ENCODE peak calls at places on chromosomes 3 and 15, in five cellular contexts. S is Panc1; J is OCI-LY7; G is upper lobe of right lung; L is naive thymus-derived CD4-positive, alpha-beta T cell. V is an unnamed sample. For H3K4me1, the result is how much of the 10 kb centered on the place peaks cover.

GRCh38 chr3:145716519-145716918 is 444.5 kb downstream of the PLOD2 start:
- DNase-seq in J (no peak), L (no peak), S (no peak), G (no peak), V (no peak)

GRCh38 chr3:15630646-15631350 is 29.3 kb downstream of the BTD start:
- DNase-seq in J (no peak), S (no peak), G (no peak), L (no peak), V (no peak)

GRCh38 chr3:66442254-66443249 is 58.3 kb downstream of the LRIG1 start:
- DNase-seq in G (peak), S (no peak), J (no peak), L (no peak), V (peak)

GRCh38 chr15:25860885-25861866 is 2.0 kb downstream of the ATP10A start:
- DNase-seq in L (peak), S (no peak), G (no peak), J (peak), V (no peak)

GRCh38 chr3:13148561-13149330 is 75.5 kb upstream of the IQSEC1 start:
- DNase-seq in J (no peak), S (no peak), L (no peak), G (peak), V (no peak)

GRCh38 chr3:72271215-72271614 is 486.3 kb upstream of the PROK2 start:
- DNase-seq in J (no peak), L (peak), G (no peak), S (no peak), V (no peak)

GRCh38 chr15:64247906-64248541 is 85.2 kb upstream of the PPIB start:
- DNase-seq in L (no peak), J (no peak), G (no peak), S (peak), V (no peak)

GRCh38 chr3:152554980-152555379 is 280.0 kb upstream of the P2RY1 start:
- DNase-seq in S (no peak), G (no peak), J (no peak), L (no peak), V (no peak)

GRCh38 chr3:48194446-48195071 is 6.3 kb upstream of the CDC25A start:
- DNase-seq in S (peak), L (no peak), G (peak), J (peak), V (peak)

GRCh38 chr3:150721285-150722130 is 17.8 kb upstream of the ERICH6 start:
- DNase-seq in L (peak), S (no peak), G (no peak), J (peak), V (no peak)

GRCh38 chr15:99504071-99504822 is 61.5 kb upstream of the MEF2A start:
- DNase-seq in L (no peak), G (no peak), J (peak), S (no peak), V (no peak)

GRCh38 chr15:54502416-54503075 is 524.3 kb downstream of the UNC13C start:
- DNase-seq in L (no peak), G (no peak), S (no peak), J (no peak), V (no peak)

GRCh38 chr3:71859128-71859519 is 74.2 kb upstream of the PROK2 start:
- DNase-seq in L (peak), J (peak), G (no peak), S (no peak), V (no peak)

GRCh38 chr3:157154563-157155333 is 5.2 kb downstream of the CCNL1 start:
- DNase-seq in G (no peak), J (no peak), L (no peak), S (no peak), V (no peak)

GRCh38 chr3:193673845-193674244 is 80.8 kb downstream of the OPA1 start:
- DNase-seq in S (no peak), L (no peak), G (no peak), J (no peak), V (no peak)

GRCh38 chr15:90207252-90207651 is 6.1 kb downstream of the SEMA4B start:
- DNase-seq in J (no peak), S (no peak), G (no peak), L (no peak), V (no peak)

GRCh38 chr3:53354945-53355498 is 7.7 kb upstream of the DCP1A start:
- DNase-seq in L (no peak), S (no peak), J (no peak), G (no peak), V (no peak)

GRCh38 chr15:33500432-33500831 is 189.7 kb downstream of the RYR3 start:
- DNase-seq in L (no peak), G (no peak), S (no peak), J (no peak), V (no peak)

GRCh38 chr3:48548731-48549705 is 7.6 kb downstream of the PFKFB4 start:
- DNase-seq in G (peak), S (no peak), L (peak), J (peak), V (peak)

GRCh38 chr15:23594252-23594770 is 28.8 kb downstream of the MKRN3 start:
- DNase-seq in G (no peak), S (no peak), L (no peak), J (no peak), V (no peak)

GRCh38 chr3:47711596-47711995 is 70.1 kb downstream of the SMARCC1 start:
- DNase-seq in J (no peak), G (no peak), S (no peak), L (no peak), V (no peak)

GRCh38 chr15:46344115-46344749 is 709.4 kb downstream of the SQOR start:
- DNase-seq in G (no peak), J (no peak), S (no peak), L (no peak), V (no peak)

GRCh38 chr3:161977063-161977462 is 480.5 kb downstream of the OTOL1 start:
- DNase-seq in J (no peak), L (no peak), G (no peak), S (no peak), V (no peak)

GRCh38 chr3:33211444-33211843 is 7.2 kb downstream of the SUSD5 start:
- DNase-seq in G (no peak), J (no peak), S (peak), L (no peak), V (no peak)

GRCh38 chr3:170867143-170867542 is 2.9 kb downstream of the RPL22L1 start:
- DNase-seq in G (no peak), S (no peak), L (no peak), J (peak), V (no peak)

GRCh38 chr3:153463895-153464294 is 301.9 kb downstream of the RAP2B start:
- DNase-seq in L (no peak), J (peak), G (no peak), S (no peak), V (no peak)

GRCh38 chr15:31300981-31301686 is 25.5 kb upstream of the KLF13 start:
- DNase-seq in L (no peak), J (no peak), S (no peak), G (peak), V (no peak)

GRCh38 chr3:155634121-155634719 is 110.7 kb downstream of the PLCH1 start:
- DNase-seq in L (no peak), J (no peak), S (no peak), G (no peak), V (no peak)

GRCh38 chr15:39770748-39771689 is 11.6 kb downstream of the FSIP1 start:
- DNase-seq in S (no peak), J (no peak), L (no peak), G (no peak), V (no peak)

GRCh38 chr3:194985031-194985578 is 285.9 kb downstream of the XXYLT1 start:
- DNase-seq in S (no peak), J (no peak), G (peak), L (no peak), V (peak)

GRCh38 chr3:77281721-77282120 is 241.8 kb downstream of the ROBO2 start:
- DNase-seq in G (no peak), L (no peak), J (no peak), S (no peak), V (no peak)

DNA sequence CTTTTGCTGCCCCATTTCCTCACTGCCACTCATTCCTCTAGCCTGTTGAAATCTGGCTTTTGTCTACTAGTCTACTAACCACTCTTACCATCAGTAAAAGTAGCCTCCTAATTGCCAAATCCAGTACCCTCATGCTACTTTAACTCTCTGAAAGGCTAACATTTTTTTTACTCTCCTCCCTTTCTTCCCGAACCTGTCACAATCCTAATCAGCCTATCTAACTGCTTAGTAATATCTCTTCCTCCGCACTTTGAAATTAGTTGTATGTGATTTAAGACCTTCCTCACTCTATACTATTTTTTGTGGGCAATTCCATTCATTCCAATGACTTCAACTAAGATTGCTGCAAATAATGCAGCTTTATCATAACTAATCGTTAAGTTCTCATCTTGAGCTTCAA is 3.7 kb downstream of the SENP7 start:
- DNase-seq in L (no peak), J (no peak), G (no peak), S (no peak), V (no peak)
- H3K4me1 ChIP-seq in L (under half), J (under half), G (under half), S (under half), V (under half)

DNA sequence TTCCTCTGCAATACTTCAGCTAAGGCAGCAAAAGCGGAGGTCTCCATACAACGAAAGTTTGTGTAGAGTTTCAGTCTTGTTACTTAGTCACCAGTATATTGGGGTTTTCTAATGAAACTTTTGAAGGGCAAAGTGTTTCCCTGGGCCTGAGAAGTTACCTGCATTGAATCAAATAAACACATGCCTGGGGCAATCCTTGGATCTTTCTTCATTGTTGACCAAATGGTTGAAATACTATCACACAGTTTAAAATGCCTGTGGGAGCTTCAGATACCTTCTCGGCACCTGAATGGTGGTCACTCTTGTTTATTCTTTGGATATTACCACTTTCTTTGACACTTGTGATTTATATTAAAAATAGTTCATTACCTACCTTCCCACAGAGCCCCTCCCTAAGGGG is 988 bp upstream of the CHSY1 start:
- DNase-seq in L (no peak), G (no peak), S (no peak), J (no peak), V (no peak)
- H3K4me3 ChIP-seq in L (no peak), G (peak), S (peak), J (peak), V (peak)

DNA sequence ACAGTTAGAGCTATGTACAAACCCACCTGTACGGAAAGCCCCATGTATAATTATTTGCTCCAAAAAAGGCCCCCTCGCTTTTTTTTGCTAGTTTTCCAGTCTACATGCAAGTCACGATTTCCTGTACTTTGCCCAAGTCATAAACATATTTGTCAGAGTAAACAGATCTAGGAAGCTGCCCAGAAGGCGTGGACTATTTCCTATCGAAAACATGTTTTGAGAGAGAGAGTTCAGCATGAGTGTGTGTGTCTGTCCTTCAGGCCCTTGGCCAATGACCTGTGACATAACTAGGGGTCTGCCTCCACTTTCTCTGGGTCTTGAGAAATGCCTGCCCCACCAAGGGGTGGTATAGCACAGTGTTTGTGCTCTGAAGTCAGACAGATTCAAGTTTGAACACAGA is 72.7 kb upstream of the HACD2 start:
- DNase-seq in S (no peak), J (no peak), G (no peak), L (no peak), V (no peak)
- H3K4me1 ChIP-seq in S (under half), J (under half), G (half or more), L (under half), V (under half)

DNA sequence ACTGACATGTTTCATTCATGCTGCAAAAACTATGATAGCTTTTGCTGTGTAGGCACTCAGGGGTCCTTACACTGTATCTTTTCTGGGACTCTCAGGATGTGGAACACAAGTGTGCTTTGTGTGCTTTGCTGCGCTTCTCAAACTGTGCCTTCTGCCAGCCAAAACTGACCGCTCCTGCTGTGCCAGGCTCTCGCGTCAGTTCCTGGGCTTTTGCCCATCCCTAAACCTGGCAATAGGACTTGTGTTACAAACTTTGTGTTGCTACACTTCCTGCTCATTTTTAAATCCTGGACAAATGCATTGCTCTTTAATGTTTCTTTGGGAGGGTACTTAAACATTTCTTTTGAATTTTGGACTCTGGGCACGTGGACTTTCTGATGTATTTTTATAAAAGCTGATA is 60.3 kb downstream of the DIPK2A start:
- DNase-seq in G (no peak), L (no peak), J (no peak), S (no peak), V (no peak)
- H3K4me3 ChIP-seq in G (no peak), L (no peak), J (no peak), S (no peak), V (no peak)

GRCh38 chr15:75367406-75367912 is 948 bp downstream of the MAN2C1 start:
- DNase-seq in S (no peak), J (no peak), L (no peak), G (no peak), V (no peak)
- H3K4me1 ChIP-seq in S (under half), J (under half), L (under half), G (under half), V (under half)

V was measured in iPS DF 6.9.